ENCODE peak calls at places on chromosomes 3 and 15, in seven cellular contexts. One of them, this sample, is unnamed.

GRCh38 chr15:36925671-36926421 is 174.5 kb downstream of the MEIS2 start:
- DNase-seq in NCI-H460: no peak
- DNase-seq in HT-29: no peak
- DNase-seq in NCI-H187 treated with DMSO at 0.1 percent for 48 hours: no peak
- DNase-seq in choroid plexus epithelial cell: no peak
- DNase-seq in WERI-Rb-1: no peak
- DNase-seq in LoVo: no peak
- DNase-seq in this sample: no peak

GRCh38 chr15:62591842-62592838 is 427.1 kb upstream of the C2CD4B start:
- DNase-seq in NCI-H460: no peak
- DNase-seq in WERI-Rb-1: no peak
- DNase-seq in HT-29: peak; percentile 47
- DNase-seq in NCI-H187 treated with DMSO at 0.1 percent for 48 hours: no peak
- DNase-seq in choroid plexus epithelial cell: peak; percentile 28
- DNase-seq in LoVo: no peak
- DNase-seq in this sample: no peak

GRCh38 chr3:123113889-123114450 is 47.1 kb downstream of the PDIA5 start:
- DNase-seq in NCI-H460: no peak
- DNase-seq in LoVo: no peak
- DNase-seq in choroid plexus epithelial cell: peak; percentile 70
- DNase-seq in NCI-H187 treated with DMSO at 0.1 percent for 48 hours: no peak
- DNase-seq in HT-29: no peak
- DNase-seq in WERI-Rb-1: no peak
- DNase-seq in this sample: no peak

GRCh38 chr3:187490366-187490765 is 122.2 kb downstream of the RTP4 start:
- DNase-seq in HT-29: no peak
- DNase-seq in choroid plexus epithelial cell: peak; percentile 43
- DNase-seq in NCI-H460: no peak
- DNase-seq in NCI-H187 treated with DMSO at 0.1 percent for 48 hours: no peak
- DNase-seq in WERI-Rb-1: no peak
- DNase-seq in LoVo: no peak
- DNase-seq in this sample: no peak

GRCh38 chr15:87155771-87156170 is 1076.1 kb downstream of the AGBL1 start:
- DNase-seq in NCI-H187 treated with DMSO at 0.1 percent for 48 hours: no peak
- DNase-seq in choroid plexus epithelial cell: peak; percentile 12
- DNase-seq in LoVo: no peak
- DNase-seq in HT-29: no peak
- DNase-seq in NCI-H460: no peak
- DNase-seq in WERI-Rb-1: no peak
- DNase-seq in this sample: no peak

GRCh38 chr3:184498986-184499606 is 62.5 kb upstream of the EPHB3 start:
- DNase-seq in HT-29: no peak
- DNase-seq in NCI-H187 treated with DMSO at 0.1 percent for 48 hours: no peak
- DNase-seq in WERI-Rb-1: no peak
- DNase-seq in NCI-H460: no peak
- DNase-seq in choroid plexus epithelial cell: no peak
- DNase-seq in LoVo: no peak
- DNase-seq in this sample: no peak

GRCh38 chr15:89088605-89089315 is 504 bp downstream of the ABHD2 start:
- DNase-seq in WERI-Rb-1: no peak
- DNase-seq in NCI-H460: no peak
- DNase-seq in NCI-H187 treated with DMSO at 0.1 percent for 48 hours: no peak
- DNase-seq in HT-29: no peak
- DNase-seq in choroid plexus epithelial cell: peak; percentile 29
- DNase-seq in LoVo: no peak
- DNase-seq in this sample: peak; percentile 52

GRCh38 chr3:132090921-132091320 is 56.1 kb upstream of the CPNE4 start:
- DNase-seq in NCI-H187 treated with DMSO at 0.1 percent for 48 hours: no peak
- DNase-seq in LoVo: no peak
- DNase-seq in WERI-Rb-1: no peak
- DNase-seq in choroid plexus epithelial cell: no peak
- DNase-seq in HT-29: no peak
- DNase-seq in NCI-H460: no peak
- DNase-seq in this sample: no peak

GRCh38 chr3:152039887-152040286 is 166.4 kb downstream of the SUCNR1 start:
- DNase-seq in choroid plexus epithelial cell: no peak
- DNase-seq in WERI-Rb-1: no peak
- DNase-seq in LoVo: no peak
- DNase-seq in HT-29: no peak
- DNase-seq in NCI-H187 treated with DMSO at 0.1 percent for 48 hours: no peak
- DNase-seq in NCI-H460: no peak
- DNase-seq in this sample: no peak

This sample was measured in heart left ventricle.